ENCODE peak calls at places on chromosomes 2 and 18, in seven cellular contexts. C is stimulated activated CD8-positive, alpha-beta memory T cell treated with anti-CD3 and anti-CD28 coated beads, Interleukin-4, amount 100 ng/mL, for 4 hours; F is RWPE1; T is lower leg skin; Q is fibroblast of pulmonary artery; Z is uterus; W is HS-5. L is an unnamed sample.

GRCh38 chr2:241813806-241814570 is 5.0 kb downstream of the NEU4 start:
- DNase-seq in W (no peak), Q (no peak), C (no peak), Z (no peak), F (no peak), T (no peak), L (no peak)

GRCh38 chr2:241541564-241542277 is 16.8 kb upstream of the BOK start:
- DNase-seq in W (no peak), Z (no peak), Q (no peak), F (no peak), C (no peak), T (no peak), L (no peak)

GRCh38 chr2:172672999-172673726 is 62.5 kb upstream of the RAPGEF4 start:
- DNase-seq in Q (no peak), C (no peak), W (no peak), T (no peak), Z (no peak), F (peak), L (no peak)

GRCh38 chr2:75586971-75587370 is 26.2 kb upstream of the EVA1A start:
- DNase-seq in T (no peak), F (no peak), Z (no peak), W (no peak), Q (no peak), C (no peak), L (no peak)

GRCh38 chr2:53856272-53856671 is 3.5 kb downstream of the GPR75 start:
- DNase-seq in Z (no peak), C (no peak), W (no peak), F (no peak), T (no peak), Q (no peak), L (no peak)

GRCh38 chr2:129764376-129765325 is 214.8 kb upstream of the RAB6C start:
- DNase-seq in C (no peak), W (no peak), T (peak), Z (no peak), F (no peak), Q (no peak), L (no peak)

GRCh38 chr2:118021361-118021760 is 7.5 kb upstream of the CCDC93 start:
- DNase-seq in W (no peak), C (no peak), F (no peak), Z (no peak), T (no peak), Q (no peak), L (no peak)

GRCh38 chr2:55418512-55419235 is 982 bp downstream of the CCDC88A start:
- DNase-seq in F (no peak), T (no peak), Q (no peak), C (no peak), Z (no peak), W (no peak), L (no peak)

GRCh38 chr2:77552956-77553355 is 30.8 kb upstream of the LRRTM4 start:
- DNase-seq in T (no peak), Q (no peak), W (no peak), Z (no peak), F (no peak), C (no peak), L (no peak)

GRCh38 chr2:205496370-205496769 is 185.9 kb upstream of the NRP2 start:
- DNase-seq in F (no peak), Z (no peak), Q (no peak), T (no peak), C (no peak), W (no peak), L (no peak)

GRCh38 chr18:36655894-36656293 is 172.9 kb downstream of the TPGS2 start:
- DNase-seq in W (no peak), Q (no peak), C (no peak), Z (no peak), T (no peak), F (no peak), L (no peak)

GRCh38 chr2:129074526-129074925 is 755.9 kb upstream of the HS6ST1 start:
- DNase-seq in Z (no peak), T (no peak), C (no peak), F (no peak), Q (no peak), W (no peak), L (no peak)

GRCh38 chr2:171410624-171411023 is 23.2 kb downstream of the METTL8 start:
- DNase-seq in T (no peak), F (no peak), W (no peak), C (no peak), Q (peak), Z (no peak), L (no peak)

GRCh38 chr2:71379086-71379485 is 47.5 kb downstream of the ZNF638 start:
- DNase-seq in Q (peak), W (peak), C (no peak), F (peak), T (no peak), Z (no peak), L (peak)

GRCh38 chr2:231332388-231332787 is 63.1 kb upstream of the B3GNT7 start:
- DNase-seq in Z (no peak), F (no peak), C (no peak), T (no peak), W (no peak), Q (no peak), L (no peak)

L was measured in BJ.